ENCODE peak calls at places on chromosomes 7 and 10, in seven cellular contexts. D, K, L, Z, B, G and Y are unnamed samples.

GRCh38 chr7:34315032-34315431 is 343.0 kb upstream of the NPSR1 start:
- DNase-seq in D (no peak), K (no peak), L (no peak), Z (no peak), B (peak; percentile 36), G (no peak), Y (no peak)

GRCh38 chr7:129343099-129343700 is 91.0 kb upstream of the STRIP2 start:
- DNase-seq in D (no peak), K (no peak), L (no peak), Z (no peak), B (peak; percentile 41), G (peak; percentile 47), Y (peak; percentile 33)

GRCh38 chr10:119177708-119178370 is 773 bp downstream of the PRDX3 start:
- DNase-seq in D (no peak), K (no peak), L (no peak), Z (no peak), B (peak; percentile 16), G (no peak), Y (no peak)

GRCh38 chr10:7432884-7433726 is 22.3 kb upstream of the SFMBT2 start:
- DNase-seq in D (no peak), K (no peak), L (no peak), Z (no peak), B (no peak), G (no peak), Y (no peak)

GRCh38 chr7:115600196-115600595 is 430.4 kb downstream of the TFEC start:
- DNase-seq in D (no peak), K (no peak), L (no peak), Z (no peak), B (no peak), G (no peak), Y (no peak)

GRCh38 chr7:2614646-2615330 is 17.0 kb upstream of the TTYH3 start:
- DNase-seq in D (no peak), K (no peak), L (no peak), Z (no peak), B (no peak), G (no peak), Y (no peak)

GRCh38 chr10:78936412-78937342 is 132.1 kb upstream of the ZMIZ1 start:
- DNase-seq in D (peak; percentile 36), K (no peak), L (no peak), Z (no peak), B (no peak), G (no peak), Y (no peak)

GRCh38 chr7:113410791-113411190 is 292.4 kb upstream of the SMIM30 start:
- DNase-seq in D (no peak), K (no peak), L (no peak), Z (no peak), B (no peak), G (no peak), Y (no peak)

GRCh38 chr10:117174439-117175214 is 22.7 kb upstream of the KCNK18 start:
- DNase-seq in D (peak; percentile 81), K (peak; percentile 76), L (peak; percentile 91), Z (peak; percentile 33), B (peak; percentile 68), G (peak; percentile 87), Y (peak; percentile 62)

GRCh38 chr10:117175901-117176534 is 21.3 kb upstream of the KCNK18 start:
- DNase-seq in D (peak; percentile 80), K (peak; percentile 67), L (peak; percentile 84), Z (no peak), B (peak; percentile 65), G (peak; percentile 75), Y (peak; percentile 60)

GRCh38 chr10:117170244-117170643 is 27.0 kb upstream of the KCNK18 start:
- DNase-seq in D (no peak), K (no peak), L (no peak), Z (no peak), B (no peak), G (no peak), Y (no peak)

GRCh38 chr10:117178190-117178589 is 19.1 kb upstream of the KCNK18 start:
- DNase-seq in D (no peak), K (no peak), L (no peak), Z (no peak), B (no peak), G (no peak), Y (no peak)

DNA sequence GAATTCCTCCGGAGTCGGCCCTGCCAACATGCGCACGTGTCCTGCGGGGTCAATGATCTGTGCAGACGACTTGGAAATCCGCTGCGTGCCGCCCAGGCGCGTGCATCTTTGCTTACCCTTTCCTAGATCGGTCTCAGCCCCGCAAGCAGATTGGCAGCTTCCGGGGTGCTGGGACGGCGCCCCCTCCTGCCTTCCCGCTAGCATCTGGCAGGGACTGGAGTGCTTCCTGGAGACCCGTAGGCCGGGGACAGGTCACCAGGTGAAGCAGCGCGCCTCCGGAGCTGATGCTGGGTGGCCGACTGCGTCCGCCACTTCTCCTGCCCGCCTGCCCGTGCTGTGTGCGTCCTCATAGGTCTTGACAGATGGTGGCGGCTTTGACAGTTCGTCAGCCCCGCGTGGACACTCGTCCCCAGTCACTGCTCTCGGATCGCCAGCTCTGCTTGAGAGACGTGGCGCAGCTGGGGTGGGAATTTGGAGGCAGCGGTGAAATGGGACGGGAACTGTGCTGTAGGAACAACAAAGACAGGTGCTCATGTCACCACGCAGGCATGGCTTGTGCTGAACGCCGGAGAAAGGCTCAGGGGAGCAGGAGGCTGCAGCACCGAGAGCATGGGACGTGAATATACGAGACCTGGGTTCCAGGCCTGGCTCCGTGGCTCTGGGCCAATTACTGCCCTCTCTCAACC is 21.9 kb upstream of the KCNK18 start:
- DNase-seq in D (no peak), K (peak; percentile 53), L (peak; percentile 26), Z (no peak), B (no peak), G (peak; percentile 30), Y (no peak)
- TF ChIP-seq CTCF in D (no peak), K (peak; percentile 12), L (no peak), Z (no peak), B (no peak), G (no peak), Y (no peak)

DNA sequence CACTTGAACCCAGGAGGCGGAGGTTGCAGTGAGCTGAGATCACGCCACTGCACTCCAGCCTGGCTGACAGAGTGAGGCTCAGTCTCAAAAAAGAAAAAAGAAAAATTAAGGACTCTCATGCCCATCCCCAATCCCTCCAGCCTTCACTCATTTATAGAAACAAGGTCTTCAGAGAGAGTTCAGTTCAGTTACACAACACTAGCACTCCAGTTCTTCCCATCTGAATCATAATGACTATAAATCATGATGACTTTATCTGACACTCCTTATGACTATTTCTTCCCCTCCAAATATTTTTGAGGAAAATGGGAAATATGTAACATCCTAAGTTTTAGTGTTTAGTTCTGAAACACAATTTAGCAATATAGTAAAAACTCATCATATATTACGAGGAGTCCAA is 107.4 kb upstream of the LSM8 start:
- DNase-seq in D (no peak), K (no peak), L (no peak), Z (no peak), B (no peak), G (no peak), Y (no peak)
- TF ChIP-seq CTCF in D (no peak), K (no peak), L (no peak), Z (no peak), B (no peak), G (no peak), Y (no peak)

GRCh38 chr7:101171442-101171837 is 6.1 kb upstream of the VGF start:
- DNase-seq in D (no peak), K (no peak), L (no peak), Z (no peak), B (no peak), G (no peak), Y (no peak)
- TF ChIP-seq CTCF in D (no peak), K (no peak), L (no peak), Z (no peak), B (peak; percentile 43), G (peak; percentile 32), Y (peak; percentile 30)

DNA sequence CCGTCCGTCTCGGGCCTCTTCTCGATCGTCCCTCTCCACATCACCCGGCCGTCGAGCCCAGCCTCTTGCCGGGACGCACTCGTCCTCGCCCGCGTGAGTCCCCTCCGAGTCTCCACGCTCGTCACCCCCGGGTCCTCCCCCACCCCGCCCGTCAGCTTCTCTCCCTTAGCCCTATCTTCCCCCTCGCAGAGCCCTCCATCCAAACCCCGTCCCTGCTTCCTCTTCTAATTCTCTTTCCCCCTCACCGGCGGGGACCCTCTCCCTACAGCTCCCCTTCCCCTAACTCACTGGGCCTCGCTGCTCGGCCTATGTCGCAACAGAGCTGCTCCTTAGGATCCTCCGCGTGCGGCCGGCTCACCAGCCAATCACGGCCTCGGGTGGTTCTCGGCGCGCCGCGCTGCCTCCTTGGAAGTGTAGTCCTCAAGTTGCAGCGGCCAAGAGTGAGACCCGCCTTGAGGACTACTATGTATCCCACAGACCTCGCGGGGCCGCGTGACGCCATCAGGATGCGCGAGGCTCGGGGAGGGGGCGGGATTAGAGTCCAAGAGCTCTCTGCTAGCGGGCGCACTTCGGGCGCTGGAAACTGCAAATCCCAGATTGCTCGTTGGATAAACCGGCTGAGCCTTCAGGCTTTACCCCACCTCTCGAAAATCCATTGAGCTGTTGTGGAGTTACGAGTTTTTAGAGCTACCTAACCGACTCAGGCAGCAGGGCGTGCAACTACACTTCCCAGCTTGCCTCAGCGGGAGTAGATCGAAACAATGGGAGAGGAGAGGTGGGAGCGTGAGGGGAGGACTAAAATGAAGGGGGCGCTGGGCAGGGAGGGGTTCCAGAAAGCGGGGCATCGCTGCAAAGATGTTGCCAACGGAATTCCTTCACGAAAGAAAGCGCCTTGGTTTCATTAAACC is at the start of gene ABCF2:
- DNase-seq in D (peak; percentile 99), K (peak; percentile 99), L (peak; percentile 99), Z (peak; percentile 99), B (peak; percentile 100), G (peak; percentile 99), Y (peak; percentile 91)
- TF ChIP-seq CTCF in D (no peak), K (peak; percentile 55), L (no peak), Z (no peak), B (peak; percentile 11), G (no peak), Y (no peak)

GRCh38 chr7:134925766-134926165 is 60.5 kb upstream of the AGBL3 start:
- DNase-seq in D (no peak), K (no peak), L (no peak), Z (no peak), B (no peak), G (no peak), Y (no peak)
- TF ChIP-seq CTCF in D (no peak), K (no peak), L (no peak), Z (no peak), B (no peak), G (no peak), Y (no peak)

GRCh38 chr7:92880212-92881090 is 44.1 kb upstream of the CDK6 start:
- DNase-seq in D (no peak), K (no peak), L (peak; percentile 26), Z (no peak), B (no peak), G (peak; percentile 71), Y (no peak)
- TF ChIP-seq CTCF in D (no peak), K (peak; percentile 49), L (peak; percentile 32), Z (peak; percentile 29), B (peak; percentile 41), G (peak; percentile 33), Y (no peak)